ENCODE peak calls at places on chromosome 14, in six cellular contexts. U is stimulated activated naive CD8-positive, alpha-beta T cell treated with anti-CD3 and anti-CD28 coated beads, Interleukin-15, amount 100 ng/mL, for 72 hours; V is coronary artery; F is EH; J is neural crest cell; A is T47D. K is an unnamed sample.
A peak's percentile ranks its signal among the peaks of the same experiment; 100 is the strongest.

GRCh38 chr14:99724939-99725773 is 41.1 kb downstream of the CYP46A1 start:
- DNase-seq in U (no peak), V (peak; percentile 54), F (no peak), J (no peak), A (no peak), K (peak; percentile 7)

GRCh38 chr14:79749051-79749450 is 462.3 kb downstream of the DIO2 start:
- DNase-seq in U (no peak), V (no peak), F (no peak), J (no peak), A (no peak), K (no peak)

GRCh38 chr14:39396448-39396847 is 35.8 kb downstream of the FBXO33 start:
- DNase-seq in U (no peak), V (no peak), F (peak; percentile 7), J (no peak), A (no peak), K (no peak)

GRCh38 chr14:59282366-59282765 is 93.9 kb downstream of the DAAM1 start:
- DNase-seq in U (no peak), V (no peak), F (peak; percentile 57), J (no peak), A (no peak), K (no peak)

GRCh38 chr14:68528031-68528687 is 264.7 kb downstream of the ZFP36L1 start:
- DNase-seq in U (no peak), V (no peak), F (no peak), J (no peak), A (no peak), K (no peak)

GRCh38 chr14:64203366-64204006 is 90.7 kb downstream of the ESR2 start:
- DNase-seq in U (no peak), V (no peak), F (no peak), J (no peak), A (no peak), K (no peak)

GRCh38 chr14:68977741-68978549 is 1.2 kb downstream of the ACTN1 start:
- DNase-seq in U (peak; percentile 88), V (peak; percentile 94), F (peak; percentile 99), J (peak; percentile 44), A (peak; percentile 38), K (peak; percentile 38)

GRCh38 chr14:24888532-24888931 is 161.4 kb downstream of the STXBP6 start:
- DNase-seq in U (no peak), V (no peak), F (no peak), J (no peak), A (no peak), K (no peak)

GRCh38 chr14:69262516-69262915 is 2.6 kb downstream of the GALNT16 start:
- DNase-seq in U (no peak), V (no peak), F (no peak), J (no peak), A (peak; percentile 25), K (no peak)